ENCODE peak calls at places on chromosomes 6 and 20, in four cellular contexts. P is HCT116, L is K562, D is GM12878. A is an unnamed sample.

GRCh38 chr6:81863123-81863522 is 110.6 kb upstream of the TENT5A start:
- DNase-seq in P (no peak), L (no peak), D (no peak), A (no peak)

GRCh38 chr6:106025655-106026054 is 60.5 kb upstream of the PRDM1 start:
- DNase-seq in P (no peak), L (no peak), D (no peak), A (no peak)

GRCh38 chr6:119209452-119210205 is 131.2 kb upstream of the FAM184A start:
- DNase-seq in P (no peak), L (no peak), D (peak), A (no peak)

GRCh38 chr20:63226020-63226943 is 9.4 kb upstream of the BIRC7 start:
- DNase-seq in P (no peak), L (no peak), D (no peak), A (no peak)

GRCh38 chr6:38604700-38605099 is 35.0 kb downstream of the BTBD9 start:
- DNase-seq in P (no peak), L (no peak), D (no peak), A (no peak)

GRCh38 chr6:15499125-15499524 is 163.7 kb downstream of the DTNBP1 start:
- DNase-seq in P (no peak), L (no peak), D (no peak), A (no peak)

GRCh38 chr20:57869951-57870315 is 160.1 kb upstream of the PMEPA1 start:
- DNase-seq in P (no peak), L (no peak), D (no peak), A (no peak)

GRCh38 chr20:4045741-4046140 is 30.4 kb upstream of the RNF24 start:
- DNase-seq in P (no peak), L (no peak), D (no peak), A (no peak)

GRCh38 chr6:96521267-96521624 is 360 bp upstream of the UFL1 start:
- DNase-seq in P (no peak), L (no peak), D (no peak), A (no peak)

GRCh38 chr20:62749851-62750445 is 41.3 kb downstream of the NTSR1 start:
- DNase-seq in P (no peak), L (no peak), D (no peak), A (no peak)

GRCh38 chr6:161434921-161435411 is 161.1 kb upstream of the AGPAT4 start:
- DNase-seq in P (no peak), L (no peak), D (no peak), A (no peak)

GRCh38 chr20:32980131-32980941 is 23.9 kb downstream of the SUN5 start:
- DNase-seq in P (no peak), L (no peak), D (no peak), A (no peak)

GRCh38 chr6:39849764-39850163 is 57.6 kb downstream of the DAAM2 start:
- DNase-seq in P (no peak), L (no peak), D (no peak), A (no peak)

GRCh38 chr6:159042003-159042823 is 2.6 kb downstream of the TAGAP start:
- DNase-seq in P (peak), L (peak), D (peak), A (peak)

GRCh38 chr6:31744422-31744821 is 4.6 kb downstream of the MSH5 start:
- DNase-seq in P (no peak), L (no peak), D (no peak), A (no peak)

GRCh38 chr6:4637691-4638433 is 138.3 kb upstream of the CDYL start:
- DNase-seq in P (peak), L (peak), D (peak), A (no peak)

DNA sequence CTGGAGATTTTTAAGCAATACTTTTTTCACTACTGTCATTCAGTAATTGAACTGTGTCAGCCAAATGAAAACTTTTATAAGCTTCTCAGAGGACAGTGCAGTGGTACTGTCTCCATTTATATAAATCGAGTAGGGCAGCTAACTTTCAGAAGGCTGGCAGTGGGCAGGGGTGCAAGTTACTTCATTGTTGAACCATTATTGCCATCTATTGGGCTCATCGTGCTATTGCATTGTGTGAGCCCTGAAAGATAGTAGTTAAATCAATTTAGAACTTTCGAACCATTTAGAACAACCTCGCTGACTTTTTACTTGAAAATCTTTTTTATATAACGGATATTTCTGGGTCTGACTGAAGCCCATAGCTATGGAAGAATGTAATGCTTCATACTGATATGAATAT is 347.8 kb upstream of the PLCB4 start:
- DNase-seq in P (peak), L (peak), D (peak), A (no peak)
- TF ChIP-seq EGR1 in P (no peak), L (no peak), D (no peak), A (no peak)

GRCh38 chr20:23371496-23371895 is 9.5 kb downstream of the GZF1 start:
- DNase-seq in P (no peak), L (no peak), D (no peak), A (no peak)

GRCh38 chr20:23375827-23376226 is 13.8 kb downstream of the GZF1 start:
- DNase-seq in P (no peak), L (no peak), D (no peak), A (no peak)

GRCh38 chr20:23370274-23370673 is 8.3 kb downstream of the GZF1 start:
- DNase-seq in P (no peak), L (no peak), D (no peak), A (no peak)

GRCh38 chr20:23370873-23371272 is 8.9 kb downstream of the GZF1 start:
- DNase-seq in P (no peak), L (no peak), D (no peak), A (no peak)

GRCh38 chr20:23374441-23374840 is 12.5 kb downstream of the GZF1 start:
- DNase-seq in P (no peak), L (no peak), D (no peak), A (no peak)
- TF ChIP-seq EGR1 in P (no peak), L (no peak), D (no peak), A (no peak)

GRCh38 chr20:674936-675452 is 608 bp downstream of the SCRT2 start:
- DNase-seq in P (no peak), L (no peak), D (no peak), A (peak)

GRCh38 chr20:671252-672030 is 4.2 kb downstream of the SCRT2 start:
- DNase-seq in P (no peak), L (peak), D (no peak), A (no peak)

GRCh38 chr20:673606-674005 is 2.0 kb downstream of the SCRT2 start:
- DNase-seq in P (no peak), L (no peak), D (no peak), A (no peak)

GRCh38 chr20:675453-676314 is at the start of gene SCRT2:
- DNase-seq in P (no peak), L (peak), D (no peak), A (no peak)

DNA sequence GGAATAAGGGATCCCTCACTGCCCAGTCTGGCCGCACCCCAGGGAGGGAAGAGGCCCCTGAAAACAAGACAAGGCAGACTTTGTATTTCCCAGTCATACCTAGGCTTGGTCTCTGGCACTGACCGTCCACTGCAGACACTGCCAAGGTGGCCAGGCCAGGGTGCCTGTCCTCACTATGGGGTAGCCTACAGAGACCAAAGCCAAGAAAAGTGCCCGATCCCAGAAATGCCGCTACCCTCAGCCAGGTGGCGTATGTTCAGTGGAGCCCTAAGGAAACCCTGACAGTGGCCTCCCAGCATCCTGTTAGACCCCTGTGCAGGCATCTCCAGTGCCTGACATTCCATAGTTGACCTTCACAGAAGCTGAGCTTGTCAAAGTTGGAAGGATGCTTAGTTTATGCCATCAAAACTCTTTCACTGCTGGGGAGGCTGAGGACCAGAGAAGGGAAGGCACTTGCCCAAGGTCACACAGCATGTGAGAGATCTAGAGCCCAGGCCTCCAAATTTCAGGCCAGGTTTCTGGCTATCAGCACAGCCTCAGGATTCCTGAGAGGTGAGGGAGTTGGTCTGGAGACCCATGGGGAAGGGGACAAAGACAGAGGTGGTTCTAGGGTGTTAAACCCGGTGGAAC is 2.5 kb downstream of the SCRT2 start:
- DNase-seq in P (no peak), L (no peak), D (no peak), A (no peak)
- TF ChIP-seq EGR1 in P (no peak), L (no peak), D (no peak), A (no peak)

DNA sequence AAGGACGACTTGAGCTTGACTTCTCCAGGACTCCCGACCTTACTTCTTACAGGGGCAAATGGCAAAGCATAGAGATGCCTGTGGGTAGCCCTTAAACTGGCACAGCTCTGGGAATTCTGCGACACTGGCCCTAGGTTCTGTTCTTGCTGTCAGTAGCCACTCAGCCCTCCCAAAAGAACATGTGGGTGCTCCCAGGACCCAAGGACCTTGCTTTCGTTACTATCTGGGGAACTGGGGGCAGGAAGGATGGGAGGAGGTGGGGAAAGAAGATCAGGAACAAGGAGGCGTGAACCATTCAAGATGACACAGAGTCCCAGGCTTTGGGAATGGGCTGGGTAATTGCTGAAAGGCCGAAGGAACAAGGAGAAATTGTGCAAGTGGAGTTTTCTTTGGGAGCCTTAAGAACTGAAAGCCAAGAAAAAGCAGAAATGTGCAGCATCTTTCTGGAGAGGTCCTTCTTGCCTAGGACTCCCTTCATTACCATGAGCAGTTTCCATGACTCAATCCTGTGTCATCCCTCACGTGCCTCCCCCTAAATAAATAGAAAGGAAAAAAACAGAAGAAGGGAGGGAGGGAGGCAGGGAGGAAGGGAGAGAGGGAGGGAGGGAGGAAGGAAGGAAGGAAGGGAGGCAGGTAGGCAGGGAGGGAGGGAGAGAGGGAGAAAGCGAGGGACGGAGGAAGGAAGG is 284.6 kb upstream of the FOXQ1 start:
- DNase-seq in P (peak), L (no peak), D (no peak), A (no peak)
- TF ChIP-seq EGR1 in P (no peak), L (no peak), D (no peak), A (no peak)

DNA sequence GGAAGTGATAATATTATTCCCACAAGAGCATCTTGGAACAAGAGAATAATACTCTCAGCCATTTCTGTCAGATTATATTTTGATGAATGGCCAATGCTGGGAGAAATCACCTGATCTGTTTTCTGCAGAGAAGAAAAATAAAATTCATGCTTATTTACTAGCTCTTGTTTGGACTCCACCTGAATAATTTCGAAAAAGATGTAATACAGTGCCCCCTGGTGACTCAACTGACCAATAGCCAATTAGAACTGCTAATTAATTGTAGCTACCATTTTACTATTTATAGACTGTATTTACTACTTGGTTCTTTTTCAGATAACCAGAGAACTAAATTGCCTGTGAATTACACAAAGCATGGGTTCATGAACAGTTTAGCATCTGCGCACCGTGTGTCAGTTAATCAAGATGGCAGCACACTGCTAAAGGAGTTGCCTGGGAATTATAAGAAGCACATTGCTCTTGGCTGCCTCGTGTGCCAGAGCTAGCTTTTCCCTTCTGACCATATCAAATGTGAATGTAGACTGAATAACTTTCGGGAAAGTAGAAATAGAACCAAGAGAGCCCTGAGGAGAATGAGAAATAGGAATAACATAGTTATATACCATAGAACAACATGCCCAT is 78.6 kb upstream of the TRDN start:
- DNase-seq in P (peak), L (peak), D (no peak), A (no peak)
- TF ChIP-seq EGR1 in P (no peak), L (no peak), D (no peak), A (no peak)

DNA sequence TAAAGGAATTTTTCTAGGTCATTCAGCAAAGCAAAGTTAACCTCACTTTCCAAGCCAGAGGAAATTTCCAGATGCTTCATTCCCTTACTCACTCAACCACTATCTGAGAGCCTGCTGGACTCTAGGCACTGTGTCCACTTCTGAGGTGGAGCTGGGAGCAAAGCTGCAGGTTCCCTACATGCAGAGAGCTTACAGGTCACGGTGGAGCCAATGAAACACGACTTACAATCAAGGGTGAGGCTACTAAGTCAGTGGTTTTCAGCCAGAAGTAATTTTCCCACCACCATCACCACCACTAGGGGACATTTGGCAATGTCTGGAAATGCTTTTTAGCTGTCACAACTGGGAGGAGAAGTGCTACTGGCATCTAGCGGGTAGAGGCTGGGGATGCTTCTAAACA is 34.5 kb upstream of the TSHZ2 start:
- DNase-seq in P (no peak), L (peak), D (no peak), A (no peak)
- TF ChIP-seq EGR1 in P (no peak), L (no peak), D (no peak), A (no peak)

DNA sequence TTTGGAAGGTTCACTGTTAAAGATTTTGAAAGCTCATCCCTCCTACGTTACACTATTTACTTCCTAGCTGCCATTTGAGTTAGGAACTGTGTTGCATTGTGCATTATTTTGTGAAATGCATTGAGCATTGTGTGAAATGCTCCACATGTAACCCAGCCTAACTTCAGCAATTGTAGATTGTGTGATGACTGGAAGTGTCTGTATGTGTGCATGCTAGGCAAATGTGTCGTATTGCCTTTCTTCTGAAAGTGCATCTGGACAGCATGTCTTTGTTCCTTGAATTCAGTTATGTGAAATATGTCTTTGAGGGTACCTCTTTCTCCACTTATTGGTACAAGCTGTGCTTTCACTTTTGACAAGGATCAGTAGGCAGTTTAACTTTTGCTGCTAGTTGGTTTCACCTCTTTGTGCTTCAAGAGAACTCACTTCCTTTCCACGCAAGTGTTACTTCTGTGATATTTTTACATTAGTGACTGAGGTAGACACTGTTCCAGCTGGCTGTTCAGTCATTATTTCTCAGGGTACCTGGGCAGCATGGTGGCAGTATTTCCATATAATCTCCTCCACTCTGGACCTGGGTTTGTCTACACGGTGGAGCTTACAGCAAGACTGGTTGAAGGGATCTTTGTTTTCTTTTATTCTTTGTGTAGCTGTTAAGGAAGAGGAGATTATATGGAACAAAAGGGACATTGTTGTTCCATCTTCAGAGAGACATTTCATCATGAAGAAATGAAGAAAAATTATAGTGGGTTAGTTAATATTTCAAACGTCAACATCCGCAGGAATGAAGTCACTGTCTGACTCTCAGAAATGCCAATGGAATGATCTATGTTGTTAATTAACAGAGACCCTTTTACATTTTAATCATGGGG is 175.3 kb downstream of the UTRN start:
- DNase-seq in P (no peak), L (no peak), D (peak), A (no peak)
- TF ChIP-seq EGR1 in P (no peak), L (no peak), D (no peak), A (no peak)

GRCh38 chr20:1623501-1624250 is 3.9 kb upstream of the SIRPB1 start:
- DNase-seq in P (no peak), L (no peak), D (no peak), A (no peak)
- TF ChIP-seq EGR1 in P (no peak), L (no peak), D (no peak), A (no peak)